ENCODE peak calls at places on chromosomes 6 and 20, in four cellular contexts. S is tibial nerve, M is NCI-H146, N is memory B cell. L is an unnamed sample.

GRCh38 chr20:48681201-48681881 is 146.5 kb downstream of the PREX1 start:
- DNase-seq in S (no peak), M (no peak), N (no peak), L (no peak)

GRCh38 chr6:159117031-159117430 is 52.2 kb upstream of the FNDC1 start:
- DNase-seq in S (no peak), M (no peak), N (no peak), L (no peak)

GRCh38 chr6:134060491-134061106 is 8.2 kb upstream of the SLC2A12 start:
- DNase-seq in S (no peak), M (no peak), N (no peak), L (no peak)

GRCh38 chr6:12947191-12947795 is 230.7 kb downstream of the PHACTR1 start:
- DNase-seq in S (no peak), M (no peak), N (no peak), L (no peak)

GRCh38 chr20:36261389-36262105 is 25.3 kb downstream of the AAR2 start:
- DNase-seq in S (no peak), M (no peak), N (no peak), L (no peak)

GRCh38 chr6:170096191-170096802 is 194.6 kb downstream of the DLL1 start:
- DNase-seq in S (no peak), M (peak), N (no peak), L (no peak)

GRCh38 chr6:2767327-2767985 is 2.3 kb downstream of the WRNIP1 start:
- DNase-seq in S (no peak), M (no peak), N (no peak), L (no peak)

GRCh38 chr6:54020311-54020710 is 90.9 kb upstream of the MLIP start:
- DNase-seq in S (no peak), M (no peak), N (no peak), L (no peak)

GRCh38 chr20:11917663-11918062 is at the start of gene BTBD3:
- DNase-seq in S (no peak), M (peak), N (no peak), L (no peak)

GRCh38 chr6:56916849-56917551 is 37.9 kb upstream of the BEND6 start:
- DNase-seq in S (no peak), M (peak), N (no peak), L (no peak)

GRCh38 chr6:154937306-154938244 is 57.5 kb upstream of the TIAM2 start:
- DNase-seq in S (no peak), M (no peak), N (no peak), L (no peak)

GRCh38 chr6:144264270-144265060 is 20.7 kb upstream of the UTRN start:
- DNase-seq in S (no peak), M (no peak), N (no peak), L (no peak)

GRCh38 chr6:69019832-69020231 is 384.8 kb downstream of the ADGRB3 start:
- DNase-seq in S (no peak), M (no peak), N (no peak), L (no peak)

GRCh38 chr6:16901777-16902176 is 140.5 kb upstream of the ATXN1 start:
- DNase-seq in S (peak), M (no peak), N (no peak), L (peak)

GRCh38 chr6:6737666-6738065 is 149.1 kb downstream of the LY86 start:
- DNase-seq in S (no peak), M (no peak), N (no peak), L (no peak)

GRCh38 chr20:41371361-41371760 is 4.7 kb upstream of the EMILIN3 start:
- DNase-seq in S (no peak), M (no peak), N (no peak), L (no peak)

GRCh38 chr6:21348462-21349195 is 244.9 kb upstream of the SOX4 start:
- DNase-seq in S (no peak), M (peak), N (no peak), L (peak)

GRCh38 chr6:135895231-135895931 is 43.9 kb downstream of the PDE7B start:
- DNase-seq in S (no peak), M (no peak), N (no peak), L (no peak)

GRCh38 chr20:10516529-10516928 is 81.4 kb downstream of the SLX4IP start:
- DNase-seq in S (no peak), M (no peak), N (no peak), L (no peak)

GRCh38 chr20:48645666-48646065 is 182.1 kb downstream of the PREX1 start:
- DNase-seq in S (no peak), M (no peak), N (no peak), L (no peak)

GRCh38 chr6:14476793-14477531 is 359.4 kb downstream of the CD83 start:
- DNase-seq in S (peak), M (no peak), N (no peak), L (peak)

GRCh38 chr20:15113374-15113773 is 776.0 kb upstream of the FLRT3 start:
- DNase-seq in S (no peak), M (no peak), N (no peak), L (no peak)

GRCh38 chr6:139882234-139882633 is 507.8 kb upstream of the CITED2 start:
- DNase-seq in S (no peak), M (no peak), N (no peak), L (no peak)

GRCh38 chr6:61809004-61809595 is 476.9 kb downstream of the KHDRBS2 start:
- DNase-seq in S (no peak), M (peak), N (peak), L (no peak)

GRCh38 chr6:107689881-107690545 is 134.1 kb downstream of the SCML4 start:
- DNase-seq in S (no peak), M (no peak), N (no peak), L (no peak)

GRCh38 chr6:16781348-16782169 is 20.3 kb upstream of the ATXN1 start:
- DNase-seq in S (no peak), M (no peak), N (no peak), L (no peak)

GRCh38 chr20:44006578-44006977 is 91.9 kb downstream of the TOX2 start:
- DNase-seq in S (no peak), M (no peak), N (no peak), L (no peak)

GRCh38 chr6:53178837-53179432 is 30.3 kb upstream of the GCM1 start:
- DNase-seq in S (no peak), M (no peak), N (no peak), L (no peak)

GRCh38 chr20:10511507-10512231 is 76.6 kb downstream of the SLX4IP start:
- DNase-seq in S (peak), M (peak), N (no peak), L (peak)

GRCh38 chr6:35427851-35428321 is 24.3 kb upstream of the FANCE start:
- DNase-seq in S (no peak), M (no peak), N (no peak), L (no peak)